ENCODE peak calls at places on chromosomes 6 and 20, in five cellular contexts. One of them, this sample, is unnamed.
A peak's percentile ranks its signal among the peaks of the same experiment; 100 is the strongest.

GRCh38 chr20:34472246-34472925 is 43.8 kb upstream of the DYNLRB1 start:
- DNase-seq in upper lobe of right lung: no peak
- DNase-seq in BE2C: no peak
- DNase-seq in neural progenitor cell: no peak
- DNase-seq in dorsolateral prefrontal cortex: no peak
- DNase-seq in this sample: no peak

GRCh38 chr6:74249658-74250057 is 553.7 kb downstream of the CD109 start:
- DNase-seq in BE2C: no peak
- DNase-seq in upper lobe of right lung: no peak
- DNase-seq in neural progenitor cell: no peak
- DNase-seq in dorsolateral prefrontal cortex: no peak
- DNase-seq in this sample: no peak

GRCh38 chr20:22716824-22717351 is 132.5 kb upstream of the FOXA2 start:
- DNase-seq in neural progenitor cell: no peak
- DNase-seq in dorsolateral prefrontal cortex: no peak
- DNase-seq in BE2C: no peak
- DNase-seq in upper lobe of right lung: peak; percentile 79
- DNase-seq in this sample: no peak

GRCh38 chr6:154815938-154816820 is 83.0 kb downstream of the SCAF8 start:
- DNase-seq in BE2C: no peak
- DNase-seq in upper lobe of right lung: no peak
- DNase-seq in dorsolateral prefrontal cortex: no peak
- DNase-seq in neural progenitor cell: no peak
- DNase-seq in this sample: no peak

GRCh38 chr6:4820704-4821276 is 44.6 kb downstream of the CDYL start:
- DNase-seq in upper lobe of right lung: no peak
- DNase-seq in neural progenitor cell: no peak
- DNase-seq in BE2C: no peak
- DNase-seq in dorsolateral prefrontal cortex: no peak
- DNase-seq in this sample: no peak

GRCh38 chr6:170522565-170523183 is 30.4 kb downstream of the PSMB1 start:
- DNase-seq in upper lobe of right lung: no peak
- DNase-seq in dorsolateral prefrontal cortex: no peak
- DNase-seq in BE2C: peak; percentile 49
- DNase-seq in neural progenitor cell: peak; percentile 81
- DNase-seq in this sample: peak; percentile 47

GRCh38 chr6:110534731-110535164 is 58.3 kb upstream of the SLC22A16 start:
- DNase-seq in BE2C: peak; percentile 36
- DNase-seq in neural progenitor cell: no peak
- DNase-seq in dorsolateral prefrontal cortex: peak; percentile 86
- DNase-seq in upper lobe of right lung: no peak
- DNase-seq in this sample: no peak

GRCh38 chr6:29414588-29414987 is at the start of gene OR12D1:
- DNase-seq in neural progenitor cell: peak; percentile 9
- DNase-seq in upper lobe of right lung: no peak
- DNase-seq in BE2C: no peak
- DNase-seq in dorsolateral prefrontal cortex: no peak
- DNase-seq in this sample: no peak

GRCh38 chr6:72649032-72649984 is 27.4 kb downstream of the KCNQ5 start:
- DNase-seq in neural progenitor cell: no peak
- DNase-seq in dorsolateral prefrontal cortex: no peak
- DNase-seq in upper lobe of right lung: no peak
- DNase-seq in BE2C: no peak
- DNase-seq in this sample: no peak

GRCh38 chr6:12291083-12291784 is 1.1 kb downstream of the EDN1 start:
- DNase-seq in dorsolateral prefrontal cortex: no peak
- DNase-seq in upper lobe of right lung: no peak
- DNase-seq in BE2C: no peak
- DNase-seq in neural progenitor cell: peak; percentile 60
- DNase-seq in this sample: no peak

GRCh38 chr6:104357928-104358327 is 501.8 kb downstream of the HACE1 start:
- DNase-seq in neural progenitor cell: no peak
- DNase-seq in upper lobe of right lung: no peak
- DNase-seq in dorsolateral prefrontal cortex: no peak
- DNase-seq in BE2C: no peak
- DNase-seq in this sample: no peak

GRCh38 chr20:17914957-17915356 is 53.6 kb downstream of the SNX5 start:
- DNase-seq in BE2C: no peak
- DNase-seq in neural progenitor cell: no peak
- DNase-seq in upper lobe of right lung: no peak
- DNase-seq in dorsolateral prefrontal cortex: no peak
- DNase-seq in this sample: no peak

GRCh38 chr6:111952326-111952725 is 79.1 kb upstream of the FYN start:
- DNase-seq in dorsolateral prefrontal cortex: no peak
- DNase-seq in BE2C: no peak
- DNase-seq in upper lobe of right lung: no peak
- DNase-seq in neural progenitor cell: peak; percentile 18
- DNase-seq in this sample: peak; percentile 35

GRCh38 chr6:111952821-111953535 is 79.7 kb upstream of the FYN start:
- DNase-seq in BE2C: no peak
- DNase-seq in dorsolateral prefrontal cortex: no peak
- DNase-seq in upper lobe of right lung: no peak
- DNase-seq in neural progenitor cell: no peak
- DNase-seq in this sample: no peak

GRCh38 chr6:111951439-111952140 is 78.3 kb upstream of the FYN start:
- DNase-seq in neural progenitor cell: no peak
- DNase-seq in upper lobe of right lung: no peak
- DNase-seq in BE2C: no peak
- DNase-seq in dorsolateral prefrontal cortex: no peak
- DNase-seq in this sample: no peak

GRCh38 chr6:111950661-111951426 is 77.6 kb upstream of the FYN start:
- DNase-seq in BE2C: peak; percentile 74
- DNase-seq in dorsolateral prefrontal cortex: no peak
- DNase-seq in upper lobe of right lung: no peak
- DNase-seq in neural progenitor cell: no peak
- DNase-seq in this sample: peak; percentile 23

GRCh38 chr6:111949546-111949945 is 76.3 kb upstream of the FYN start:
- DNase-seq in BE2C: no peak
- DNase-seq in upper lobe of right lung: no peak
- DNase-seq in neural progenitor cell: no peak
- DNase-seq in dorsolateral prefrontal cortex: no peak
- DNase-seq in this sample: no peak
- TF ChIP-seq CTCF in BE2C: no peak
- TF ChIP-seq CTCF in upper lobe of right lung: no peak
- TF ChIP-seq CTCF in neural progenitor cell: no peak
- TF ChIP-seq CTCF in dorsolateral prefrontal cortex: no peak
- TF ChIP-seq CTCF in this sample: no peak

GRCh38 chr20:38270869-38271608 is 10.5 kb upstream of the KIAA1755 start:
- DNase-seq in upper lobe of right lung: no peak
- DNase-seq in dorsolateral prefrontal cortex: no peak
- DNase-seq in BE2C: no peak
- DNase-seq in neural progenitor cell: no peak
- DNase-seq in this sample: no peak
- TF ChIP-seq CTCF in upper lobe of right lung: no peak
- TF ChIP-seq CTCF in dorsolateral prefrontal cortex: no peak
- TF ChIP-seq CTCF in BE2C: no peak
- TF ChIP-seq CTCF in neural progenitor cell: no peak
- TF ChIP-seq CTCF in this sample: no peak

GRCh38 chr6:149027484-149027883 is 280.7 kb downstream of the UST start:
- DNase-seq in upper lobe of right lung: no peak
- DNase-seq in neural progenitor cell: no peak
- DNase-seq in BE2C: no peak
- DNase-seq in dorsolateral prefrontal cortex: no peak
- DNase-seq in this sample: no peak

GRCh38 chr6:149025061-149025460 is 278.2 kb downstream of the UST start:
- DNase-seq in BE2C: no peak
- DNase-seq in dorsolateral prefrontal cortex: no peak
- DNase-seq in upper lobe of right lung: no peak
- DNase-seq in neural progenitor cell: no peak
- DNase-seq in this sample: no peak

GRCh38 chr6:149024361-149024760 is 277.5 kb downstream of the UST start:
- DNase-seq in dorsolateral prefrontal cortex: no peak
- DNase-seq in BE2C: no peak
- DNase-seq in neural progenitor cell: no peak
- DNase-seq in upper lobe of right lung: no peak
- DNase-seq in this sample: no peak

GRCh38 chr6:149028767-149029405 is 282.1 kb downstream of the UST start:
- DNase-seq in upper lobe of right lung: no peak
- DNase-seq in neural progenitor cell: peak; percentile 88
- DNase-seq in dorsolateral prefrontal cortex: no peak
- DNase-seq in BE2C: peak; percentile 78
- DNase-seq in this sample: peak; percentile 67

DNA sequence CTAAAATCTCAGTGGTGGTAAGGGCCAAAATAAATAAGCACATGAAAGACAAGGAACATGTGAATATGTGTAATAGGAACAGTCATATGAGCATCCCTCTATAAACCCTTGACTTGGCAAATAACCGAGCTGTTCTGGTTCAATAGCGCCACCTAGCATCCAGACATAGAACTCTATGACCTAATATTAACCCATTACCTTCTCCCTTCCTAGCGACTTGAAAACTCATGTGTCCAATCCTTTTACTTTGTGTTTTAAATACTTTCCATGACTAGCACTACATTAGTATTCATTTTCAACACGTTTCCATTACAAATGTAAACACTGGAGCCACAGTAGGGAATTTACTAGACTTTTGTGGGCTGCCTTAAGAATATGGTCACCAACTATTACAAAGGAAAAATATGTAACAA is 279.7 kb downstream of the UST start:
- DNase-seq in upper lobe of right lung: no peak
- DNase-seq in dorsolateral prefrontal cortex: no peak
- DNase-seq in BE2C: peak; percentile 51
- DNase-seq in neural progenitor cell: peak; percentile 80
- DNase-seq in this sample: peak; percentile 47
- TF ChIP-seq CTCF in upper lobe of right lung: peak; percentile 44
- TF ChIP-seq CTCF in dorsolateral prefrontal cortex: peak; percentile 32
- TF ChIP-seq CTCF in BE2C: peak; percentile 76
- TF ChIP-seq CTCF in neural progenitor cell: peak; percentile 94
- TF ChIP-seq CTCF in this sample: peak; percentile 63

DNA sequence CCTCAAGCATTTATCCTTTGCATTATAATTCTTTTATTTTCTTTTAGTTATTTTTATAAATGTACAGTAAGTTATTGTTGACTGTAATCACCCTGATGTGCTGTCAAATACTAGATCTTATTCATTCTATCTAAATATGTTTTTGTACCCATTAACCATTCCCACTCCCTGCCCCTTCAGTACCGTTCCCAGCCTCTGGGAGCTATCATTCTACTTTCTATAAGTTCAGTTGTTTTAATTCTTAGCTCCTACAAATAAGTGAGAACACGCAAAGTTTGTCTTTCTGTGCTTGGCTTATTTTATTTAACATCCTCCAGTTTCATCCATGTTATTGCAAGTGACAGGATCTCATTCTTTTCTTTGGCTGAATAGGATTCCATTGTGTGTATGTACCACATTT is 12.5 kb upstream of the ERVFRD-1 start:
- DNase-seq in neural progenitor cell: no peak
- DNase-seq in dorsolateral prefrontal cortex: no peak
- DNase-seq in upper lobe of right lung: no peak
- DNase-seq in BE2C: no peak
- DNase-seq in this sample: no peak
- TF ChIP-seq CTCF in neural progenitor cell: peak; percentile 18
- TF ChIP-seq CTCF in dorsolateral prefrontal cortex: no peak
- TF ChIP-seq CTCF in upper lobe of right lung: no peak
- TF ChIP-seq CTCF in BE2C: peak; percentile 22
- TF ChIP-seq CTCF in this sample: no peak

GRCh38 chr20:62624325-62624690 is 18.0 kb upstream of the SLCO4A1 start:
- DNase-seq in neural progenitor cell: no peak
- DNase-seq in dorsolateral prefrontal cortex: no peak
- DNase-seq in BE2C: peak; percentile 56
- DNase-seq in upper lobe of right lung: no peak
- DNase-seq in this sample: no peak
- TF ChIP-seq CTCF in neural progenitor cell: peak; percentile 16
- TF ChIP-seq CTCF in dorsolateral prefrontal cortex: no peak
- TF ChIP-seq CTCF in BE2C: peak; percentile 33
- TF ChIP-seq CTCF in upper lobe of right lung: no peak
- TF ChIP-seq CTCF in this sample: no peak

GRCh38 chr6:30719356-30719755 is 796 bp upstream of the TUBB start:
- DNase-seq in BE2C: no peak
- DNase-seq in upper lobe of right lung: no peak
- DNase-seq in dorsolateral prefrontal cortex: no peak
- DNase-seq in neural progenitor cell: peak; percentile 37
- DNase-seq in this sample: no peak

GRCh38 chr6:30722280-30723112 is 2.3 kb downstream of the TUBB start:
- DNase-seq in dorsolateral prefrontal cortex: peak; percentile 90
- DNase-seq in BE2C: peak; percentile 79
- DNase-seq in upper lobe of right lung: peak; percentile 90
- DNase-seq in neural progenitor cell: peak; percentile 76
- DNase-seq in this sample: peak; percentile 90

GRCh38 chr6:30719791-30720737 is at the start of gene TUBB:
- DNase-seq in neural progenitor cell: peak; percentile 99
- DNase-seq in dorsolateral prefrontal cortex: peak; percentile 98
- DNase-seq in BE2C: peak; percentile 98
- DNase-seq in upper lobe of right lung: peak; percentile 98
- DNase-seq in this sample: peak; percentile 96

GRCh38 chr6:30720738-30721197 is 616 bp downstream of the TUBB start:
- DNase-seq in upper lobe of right lung: peak; percentile 88
- DNase-seq in dorsolateral prefrontal cortex: peak; percentile 58
- DNase-seq in BE2C: peak; percentile 85
- DNase-seq in neural progenitor cell: peak; percentile 87
- DNase-seq in this sample: peak; percentile 52

DNA sequence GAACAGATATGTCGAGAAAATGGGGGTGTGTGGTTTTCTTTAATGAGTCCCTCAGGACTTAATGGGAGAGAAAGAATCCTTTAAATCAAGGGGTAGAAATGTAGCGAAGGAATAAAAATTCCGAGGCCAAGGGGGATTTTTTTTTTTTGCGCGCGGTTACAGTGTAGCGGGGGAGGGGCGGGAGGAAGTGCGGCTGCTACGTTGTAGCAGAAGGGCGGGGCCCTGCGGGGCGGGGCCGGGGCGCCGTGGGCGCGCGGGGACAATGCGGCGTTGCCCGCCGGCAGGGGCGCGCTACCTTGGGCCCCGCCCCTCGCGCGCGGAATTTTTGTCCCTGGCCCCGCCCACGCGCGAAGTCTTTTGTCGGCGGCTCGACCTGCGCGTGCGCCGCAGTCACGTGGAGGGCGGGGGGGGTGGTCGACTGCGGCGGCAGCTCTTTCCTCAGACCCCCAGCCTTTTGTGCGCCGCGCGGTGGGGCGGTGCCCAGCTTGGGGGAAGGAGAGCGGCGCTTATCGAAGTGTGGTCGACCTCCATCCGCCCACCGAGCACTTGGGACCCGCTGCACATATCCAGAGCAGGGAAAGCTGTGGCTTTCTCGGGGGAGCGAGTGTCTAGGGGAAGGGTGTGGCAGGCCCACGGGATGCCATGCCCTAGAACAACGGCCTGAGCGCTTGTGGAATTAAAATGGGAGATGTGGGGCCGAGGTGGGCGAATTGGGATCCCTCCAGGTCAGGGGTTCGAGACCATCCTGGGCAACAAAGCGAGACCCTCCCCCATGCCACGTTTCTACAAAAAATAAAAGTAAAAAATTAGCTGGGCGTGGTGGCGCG is 1.3 kb downstream of the TUBB start:
- DNase-seq in upper lobe of right lung: peak; percentile 96
- DNase-seq in dorsolateral prefrontal cortex: peak; percentile 85
- DNase-seq in neural progenitor cell: peak; percentile 96
- DNase-seq in BE2C: peak; percentile 95
- DNase-seq in this sample: peak; percentile 95
- TF ChIP-seq CTCF in upper lobe of right lung: peak; percentile 46
- TF ChIP-seq CTCF in dorsolateral prefrontal cortex: peak; percentile 52
- TF ChIP-seq CTCF in neural progenitor cell: peak; percentile 48
- TF ChIP-seq CTCF in BE2C: peak; percentile 15
- TF ChIP-seq CTCF in this sample: peak; percentile 10

This sample was measured in nephron progenitor cell.